ENCODE peak calls at places on chromosomes 2 and 18, in ten cellular contexts. C, Z, N, P, J, U, H, B, F and T are unnamed samples.

GRCh38 chr2:5697554-5697953 is 5.4 kb downstream of the SOX11 start:
- DNase-seq in C (no peak), Z (no peak), N (no peak), P (no peak), J (no peak), U (no peak), H (no peak), B (no peak), F (no peak), T (no peak)

GRCh38 chr2:227766361-227766883 is 20.7 kb downstream of the SCYGR8 start:
- DNase-seq in C (peak; percentile 91), Z (peak; percentile 86), N (peak; percentile 60), P (peak; percentile 85), J (peak; percentile 89), U (peak; percentile 23), H (peak; percentile 50), B (peak; percentile 79), F (peak; percentile 68), T (peak; percentile 40)

GRCh38 chr2:113854208-113854607 is 35.7 kb upstream of the ACTR3 start:
- DNase-seq in C (no peak), Z (no peak), N (no peak), P (no peak), J (no peak), U (no peak), H (no peak), B (no peak), F (no peak), T (no peak)

GRCh38 chr2:29578084-29578598 is 343.2 kb downstream of the ALK start:
- DNase-seq in C (no peak), Z (no peak), N (no peak), P (no peak), J (no peak), U (no peak), H (no peak), B (no peak), F (no peak), T (no peak)

GRCh38 chr2:9380702-9381628 is 42.4 kb downstream of the ITGB1BP1 start:
- DNase-seq in C (peak; percentile 51), Z (peak; percentile 95), N (peak; percentile 88), P (peak; percentile 68), J (peak; percentile 88), U (no peak), H (peak; percentile 81), B (no peak), F (peak; percentile 95), T (no peak)

GRCh38 chr2:207503234-207503633 is 26.5 kb upstream of the CREB1 start:
- DNase-seq in C (no peak), Z (peak; percentile 75), N (no peak), P (no peak), J (no peak), U (no peak), H (no peak), B (no peak), F (no peak), T (no peak)

GRCh38 chr18:78246041-78246440 is 733.6 kb upstream of the SALL3 start:
- DNase-seq in C (no peak), Z (no peak), N (no peak), P (no peak), J (no peak), U (no peak), H (no peak), B (no peak), F (no peak), T (no peak)

GRCh38 chr2:238908960-238909951 is 61.4 kb downstream of the TWIST2 start:
- DNase-seq in C (peak; percentile 29), Z (peak; percentile 89), N (peak; percentile 75), P (peak; percentile 10), J (peak; percentile 76), U (no peak), H (no peak), B (peak; percentile 55), F (peak; percentile 79), T (no peak)

GRCh38 chr2:200308001-200308400 is 1.5 kb downstream of the SPATS2L start:
- DNase-seq in C (no peak), Z (peak; percentile 58), N (peak; percentile 25), P (no peak), J (no peak), U (no peak), H (no peak), B (no peak), F (peak; percentile 32), T (no peak)

GRCh38 chr2:200309296-200309846 is 2.9 kb downstream of the SPATS2L start:
- DNase-seq in C (no peak), Z (no peak), N (no peak), P (no peak), J (no peak), U (no peak), H (no peak), B (no peak), F (no peak), T (no peak)

GRCh38 chr2:200306969-200307811 is 697 bp downstream of the SPATS2L start:
- DNase-seq in C (peak; percentile 26), Z (peak; percentile 44), N (no peak), P (peak; percentile 37), J (no peak), U (peak; percentile 9), H (no peak), B (peak; percentile 65), F (peak; percentile 54), T (peak; percentile 25)

GRCh38 chr2:200310545-200310971 is 4.1 kb downstream of the SPATS2L start:
- DNase-seq in C (no peak), Z (no peak), N (peak; percentile 62), P (no peak), J (no peak), U (no peak), H (no peak), B (no peak), F (peak; percentile 56), T (no peak)

DNA sequence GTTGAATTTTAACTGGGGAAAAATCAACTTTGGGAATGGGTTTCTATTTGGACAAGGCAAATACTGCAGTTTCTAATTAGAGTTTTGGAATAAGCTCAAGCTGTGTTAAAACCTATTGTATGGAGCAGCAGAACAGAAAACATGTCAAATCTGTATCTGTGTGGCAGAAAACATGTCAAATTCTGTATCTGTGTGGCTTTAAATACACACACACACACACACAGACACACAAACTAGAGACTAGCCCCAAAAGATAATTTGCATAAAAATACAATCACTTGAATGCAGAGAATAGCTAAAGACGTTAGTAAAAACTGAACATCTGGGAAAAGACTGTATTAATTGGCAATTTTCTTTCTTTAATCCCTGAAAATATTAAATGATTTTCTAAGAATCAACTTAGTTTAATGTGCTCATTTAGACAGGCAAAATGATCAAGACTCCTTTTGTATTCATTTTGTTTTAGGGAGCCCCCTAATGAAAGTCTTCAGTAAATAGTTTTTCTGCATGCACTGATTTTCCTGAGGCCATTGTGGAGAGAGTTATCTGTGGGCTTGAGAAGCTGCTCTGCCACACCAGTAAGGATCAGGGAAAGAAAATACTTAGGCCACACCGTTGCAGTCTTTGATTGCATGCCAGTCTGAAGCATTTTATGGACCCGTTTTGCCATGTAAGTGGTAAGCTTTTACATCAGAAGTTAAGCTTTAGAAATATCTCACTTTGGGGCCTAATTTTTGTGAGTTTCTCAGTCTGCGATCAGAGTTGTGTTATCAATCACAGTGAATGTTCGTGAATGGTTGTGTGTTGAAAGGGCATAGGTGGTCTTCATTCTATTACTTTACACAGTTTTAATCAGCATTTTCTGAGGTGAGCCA is 2.2 kb downstream of the SPATS2L start:
- DNase-seq in C (no peak), Z (no peak), N (peak; percentile 30), P (peak; percentile 6), J (no peak), U (no peak), H (no peak), B (no peak), F (no peak), T (no peak)
- TF ChIP-seq CTCF in C (no peak), Z (no peak), N (peak; percentile 43), P (no peak), J (no peak), U (no peak), H (peak; percentile 36), B (no peak), F (peak; percentile 25), T (no peak)

GRCh38 chr2:81706856-81707255 is 1402.3 kb upstream of the LRRTM1 start:
- DNase-seq in C (no peak), Z (no peak), N (no peak), P (no peak), J (no peak), U (no peak), H (no peak), B (no peak), F (no peak), T (no peak)
- TF ChIP-seq CTCF in C (no peak), Z (no peak), N (no peak), P (no peak), J (no peak), U (no peak), H (no peak), B (no peak), F (no peak), T (no peak)

GRCh38 chr2:216694201-216694825 is 1.0 kb downstream of the IGFBP5 start:
- DNase-seq in C (no peak), Z (peak; percentile 35), N (peak; percentile 18), P (peak; percentile 14), J (no peak), U (no peak), H (no peak), B (peak; percentile 79), F (no peak), T (no peak)
- TF ChIP-seq CTCF in C (peak; percentile 17), Z (no peak), N (no peak), P (no peak), J (no peak), U (no peak), H (no peak), B (no peak), F (no peak), T (no peak)

GRCh38 chr2:110820128-110820527 is 87.8 kb downstream of the ACOXL start:
- DNase-seq in C (no peak), Z (no peak), N (no peak), P (no peak), J (no peak), U (no peak), H (no peak), B (no peak), F (no peak), T (no peak)

GRCh38 chr2:110815938-110816337 is 83.6 kb downstream of the ACOXL start:
- DNase-seq in C (no peak), Z (no peak), N (no peak), P (no peak), J (no peak), U (no peak), H (no peak), B (no peak), F (no peak), T (no peak)

GRCh38 chr2:110819711-110820110 is 87.3 kb downstream of the ACOXL start:
- DNase-seq in C (no peak), Z (no peak), N (no peak), P (no peak), J (no peak), U (no peak), H (no peak), B (no peak), F (no peak), T (no peak)

GRCh38 chr2:110816404-110817365 is 84.3 kb downstream of the ACOXL start:
- DNase-seq in C (no peak), Z (no peak), N (no peak), P (no peak), J (no peak), U (no peak), H (no peak), B (no peak), F (no peak), T (no peak)

DNA sequence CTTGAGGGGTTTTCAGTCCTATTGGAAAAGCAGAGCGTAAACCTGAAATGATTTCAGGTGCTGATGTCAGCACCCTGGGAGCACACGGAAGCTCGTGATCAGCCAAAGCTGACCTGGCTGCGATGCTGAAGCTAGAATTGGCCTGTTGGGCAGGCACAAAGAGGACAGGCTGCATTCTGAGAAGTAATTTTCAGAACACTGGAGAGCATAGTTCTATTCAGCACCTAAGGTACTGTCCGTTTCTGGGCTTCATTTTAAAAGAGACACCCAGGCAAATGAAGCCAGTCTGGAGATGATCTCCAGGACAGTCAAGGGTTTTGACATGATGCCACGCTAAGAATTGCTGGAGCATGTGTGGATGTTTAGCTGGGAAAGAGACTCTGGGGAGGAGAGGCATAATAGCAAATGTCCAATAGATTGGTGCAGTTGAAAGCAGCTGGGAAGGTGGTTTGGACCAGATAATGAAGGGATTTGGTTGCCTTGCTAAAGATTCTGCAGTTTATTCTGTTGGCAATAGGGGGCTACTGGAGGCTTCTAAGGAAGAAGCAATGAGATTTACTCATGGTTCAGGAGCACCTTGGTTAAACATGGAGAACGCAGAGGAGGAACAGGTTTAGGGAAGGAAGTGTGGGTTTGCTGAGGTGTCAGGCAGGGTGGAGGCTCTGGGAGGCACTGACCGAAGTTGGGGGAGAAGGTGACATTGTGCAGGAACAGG is 86.6 kb downstream of the ACOXL start:
- DNase-seq in C (no peak), Z (no peak), N (no peak), P (no peak), J (no peak), U (no peak), H (no peak), B (no peak), F (no peak), T (no peak)
- TF ChIP-seq CTCF in C (no peak), Z (peak; percentile 20), N (no peak), P (no peak), J (no peak), U (no peak), H (peak; percentile 16), B (peak; percentile 18), F (no peak), T (no peak)